ENCODE peak calls at places on chromosomes 3 and 15, in ten cellular contexts. W, E, A, Z, L, I, R, N, G and T are unnamed samples.
A peak's percentile ranks its signal among the peaks of the same experiment; 100 is the strongest.

GRCh38 chr3:24365168-24365567 is 129.5 kb downstream of the THRB start:
- DNase-seq in Z (peak; percentile 56), R (peak; percentile 97), A (peak; percentile 68), W (no peak), N (no peak), G (no peak), L (peak; percentile 63), E (no peak), I (no peak), T (no peak)

GRCh38 chr15:26598704-26599103 is 174.2 kb downstream of the GABRB3 start:
- DNase-seq in A (no peak), W (no peak), R (no peak), N (no peak), G (no peak), E (no peak), Z (no peak), I (no peak), L (no peak), T (no peak)

GRCh38 chr3:19947549-19948071 is 713 bp downstream of the RAB5A start:
- DNase-seq in Z (peak; percentile 66), A (peak; percentile 41), L (peak; percentile 54), I (no peak), E (peak; percentile 36), G (peak; percentile 71), W (no peak), R (peak; percentile 62), N (no peak), T (peak; percentile 19)

GRCh38 chr3:65888980-65889706 is 149.6 kb downstream of the MAGI1 start:
- DNase-seq in W (no peak), G (no peak), N (no peak), E (no peak), I (no peak), Z (no peak), R (peak; percentile 56), L (no peak), A (peak; percentile 98), T (no peak)

GRCh38 chr15:96330064-96330449 is 443 bp upstream of the NR2F2 start:
- DNase-seq in E (no peak), A (peak; percentile 89), R (peak; percentile 80), L (peak; percentile 66), Z (no peak), G (peak; percentile 70), W (no peak), N (no peak), I (no peak), T (no peak)

GRCh38 chr3:183185696-183186095 is 23.2 kb upstream of the LAMP3 start:
- DNase-seq in N (no peak), W (peak; percentile 26), I (no peak), G (no peak), L (no peak), E (no peak), Z (no peak), R (peak; percentile 83), A (peak; percentile 68), T (no peak)

GRCh38 chr15:68679161-68679560 is 100.4 kb downstream of the CORO2B start:
- DNase-seq in I (no peak), E (no peak), L (no peak), A (no peak), R (no peak), G (no peak), W (no peak), Z (no peak), N (no peak), T (no peak)

GRCh38 chr3:184620101-184620798 is 58.7 kb downstream of the EPHB3 start:
- DNase-seq in N (no peak), W (no peak), G (no peak), E (no peak), A (peak; percentile 67), I (no peak), Z (no peak), R (peak; percentile 63), L (no peak), T (no peak)

GRCh38 chr3:69389520-69390248 is 3.8 kb upstream of the FRMD4B start:
- DNase-seq in R (peak; percentile 17), A (no peak), L (no peak), Z (no peak), G (no peak), W (no peak), N (no peak), E (no peak), I (no peak), T (no peak)

GRCh38 chr3:110343945-110344344 is 727.7 kb upstream of the NECTIN3 start:
- DNase-seq in Z (no peak), N (no peak), R (peak; percentile 9), A (peak; percentile 33), E (no peak), W (no peak), L (no peak), I (no peak), G (no peak), T (no peak)

DNA sequence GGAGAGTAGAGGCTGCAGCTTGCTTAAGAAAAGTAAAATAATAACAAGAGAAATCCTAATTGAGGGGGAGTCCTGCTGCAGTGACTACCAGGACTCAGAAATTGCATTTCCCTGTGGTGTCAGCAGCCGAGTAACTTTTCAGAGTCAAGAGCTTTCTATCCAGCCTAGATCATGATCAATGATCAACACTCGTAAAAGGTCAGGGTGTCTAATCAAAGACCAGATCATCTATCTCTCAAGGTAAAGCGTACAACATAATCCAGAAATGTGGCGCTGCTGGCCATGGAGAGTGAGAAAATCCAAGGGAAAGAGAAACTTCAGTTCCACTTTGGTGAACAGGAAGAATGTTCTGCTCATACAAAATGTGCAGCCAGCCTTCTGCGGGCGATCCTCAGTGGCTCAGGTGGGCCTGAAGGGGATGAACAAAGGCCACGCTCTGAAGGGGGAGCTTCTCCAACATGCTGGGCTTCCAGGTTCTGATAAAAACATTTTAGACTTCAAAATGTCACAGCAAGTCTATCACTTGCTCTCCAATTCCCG is 1005.8 kb upstream of the NR2F2 start:
- DNase-seq in R (peak; percentile 47), E (no peak), A (no peak), L (no peak), Z (no peak), I (no peak), N (no peak), G (no peak), W (no peak), T (no peak)
- H3K27ac ChIP-seq in R (peak overlapping the region; percentile 98), E (no peak overlapping the region), A (no peak overlapping the region), L (no peak overlapping the region), Z (peak overlapping the region; percentile 87), I (peak overlapping the region; percentile 75), N (peak overlapping the region; percentile 98), G (peak overlapping the region; percentile 96), W (no peak overlapping the region), T (peak overlapping the region; percentile 85)

GRCh38 chr3:152447509-152447908 is 178.8 kb downstream of the MBNL1 start:
- DNase-seq in E (no peak), I (no peak), N (no peak), W (no peak), R (no peak), L (no peak), A (no peak), G (no peak), Z (no peak), T (no peak)
- H3K36me3 ChIP-seq in E (no peaks in the 10 kb centered on the region), I (peaks cover 60% of the 10 kb centered on the region), N (no peaks in the 10 kb centered on the region), W (peaks cover 10% of the 10 kb centered on the region), R (peaks cover 16% of the 10 kb centered on the region), L (peaks cover 32% of the 10 kb centered on the region), A (peaks cover 20% of the 10 kb centered on the region), G (no peaks in the 10 kb centered on the region), Z (peaks cover 6% of the 10 kb centered on the region), T (no peaks in the 10 kb centered on the region)

DNA sequence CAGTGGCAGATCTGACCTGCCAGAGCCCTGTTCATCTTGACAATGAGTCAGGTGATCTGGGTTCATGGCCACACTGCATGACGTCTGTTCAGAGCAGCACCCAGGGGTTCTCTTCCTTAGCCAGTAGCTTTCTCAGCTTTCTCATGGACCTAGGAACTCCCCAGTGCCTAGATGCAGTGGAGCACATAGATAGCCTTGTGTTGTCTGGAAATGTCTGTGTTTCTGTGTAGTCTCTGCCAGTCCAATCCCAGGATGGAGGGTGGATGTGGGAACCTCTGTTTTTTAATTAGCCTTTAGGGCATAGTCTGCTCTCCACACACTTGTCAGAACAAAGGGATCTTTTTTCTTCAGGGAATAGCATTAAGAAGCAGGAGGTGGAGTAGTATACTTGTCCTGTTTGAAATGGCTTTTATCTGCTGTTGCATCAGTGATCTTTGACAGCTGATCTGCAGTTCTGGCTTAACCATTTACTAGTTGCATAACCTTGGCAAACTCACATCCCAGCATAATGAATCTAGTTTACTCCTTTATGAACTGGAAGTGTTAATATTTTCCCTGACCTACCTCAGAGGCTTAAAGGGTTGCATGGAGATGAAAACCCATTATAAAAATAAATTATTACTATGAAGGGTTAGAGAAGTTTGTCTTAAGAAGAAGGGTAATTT is 16.1 kb upstream of the CACNA1D start:
- DNase-seq in A (no peak), G (no peak), R (no peak), E (no peak), W (no peak), I (no peak), L (peak; percentile 38), N (no peak), Z (no peak), T (no peak)
- TF ChIP-seq POLR2A in A (no peak), G (no peak), R (no peak), E (no peak), W (no peak), I (no peak), L (no peak), N (no peak), Z (no peak), T (no peak)

DNA sequence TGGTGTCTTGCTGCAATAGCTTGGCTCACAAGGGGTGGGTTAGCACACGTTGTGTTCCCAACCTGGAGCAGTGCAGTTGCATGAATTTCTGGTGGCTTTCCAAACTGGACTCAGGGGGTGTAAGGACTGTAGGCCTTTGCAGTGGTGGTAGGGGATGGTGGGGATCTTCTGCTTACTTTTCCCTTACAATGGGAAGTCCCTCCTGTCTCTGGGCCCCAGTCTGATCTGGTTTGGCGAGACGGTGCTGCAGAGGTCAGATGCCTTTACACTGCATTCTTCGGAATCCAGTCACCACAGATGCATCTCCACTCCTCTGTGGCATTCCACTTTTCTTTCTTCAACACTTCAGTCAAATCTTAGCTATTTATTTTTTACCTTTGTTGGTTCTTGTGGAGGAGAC is 132.1 kb downstream of the DOCK3 start:
- DNase-seq in A (no peak), Z (no peak), E (no peak), N (no peak), L (no peak), W (no peak), I (no peak), G (no peak), R (no peak), T (no peak)
- H3K27ac ChIP-seq in A (no peak overlapping the region), Z (no peak overlapping the region), E (no peak overlapping the region), N (no peak overlapping the region), L (no peak overlapping the region), W (no peak overlapping the region), I (no peak overlapping the region), G (no peak overlapping the region), R (no peak overlapping the region), T (peak overlapping the region; percentile 40)